ENCODE peak calls at places on chromosome 2, in ten cellular contexts. V is PC-3; Y is endothelial cell; E is islet precursor cell; Z is DMS79; A is HTR-8/SVneo; H is HL-60; J is IMR-90; F is activated naive CD8-positive, alpha-beta T cell treated with anti-CD3 and anti-CD28 coated beads, Interleukin-2, amount 10 ng/mL, durations not matched to agents 7 days and 5 days; I is right cardiac atrium. N is an unnamed sample.

GRCh38 chr2:120958623-120959366 is 223.1 kb downstream of the GLI2 start:
- DNase-seq in I (peak; percentile 33), E (peak; percentile 75), J (no peak), Y (peak; percentile 68), A (no peak), Z (no peak), F (no peak), V (no peak), H (no peak), N (no peak)

GRCh38 chr2:113720167-113720566 is 36.3 kb downstream of the SLC35F5 start:
- DNase-seq in A (peak; percentile 26), E (no peak), F (no peak), J (peak; percentile 20), Y (no peak), H (no peak), I (no peak), V (peak; percentile 66), Z (no peak), N (no peak)

GRCh38 chr2:177195194-177195593 is 17.4 kb upstream of the HNRNPA3 start:
- DNase-seq in A (no peak), F (no peak), Z (peak; percentile 13), V (no peak), I (no peak), E (no peak), H (no peak), J (no peak), Y (no peak), N (no peak)

GRCh38 chr2:142112648-142113278 is 18.1 kb downstream of the LRP1B start:
- DNase-seq in V (peak; percentile 86), Z (no peak), E (peak; percentile 68), J (peak; percentile 48), H (no peak), A (peak; percentile 5), Y (no peak), F (no peak), I (no peak), N (no peak)

GRCh38 chr2:229901819-229902218 is 20.0 kb downstream of the TRIP12 start:
- DNase-seq in V (peak; percentile 84), H (no peak), E (no peak), A (peak; percentile 48), J (peak; percentile 73), F (no peak), I (no peak), Y (no peak), Z (no peak), N (no peak)

GRCh38 chr2:54635554-54636152 is 87.8 kb upstream of the EML6 start:
- DNase-seq in V (no peak), E (no peak), I (no peak), Z (no peak), H (no peak), Y (no peak), J (peak; percentile 46), F (no peak), A (no peak), N (no peak)

GRCh38 chr2:201129044-201129505 is 13.1 kb downstream of the CFLAR start:
- DNase-seq in E (no peak), V (peak; percentile 48), Z (no peak), J (peak; percentile 89), A (no peak), H (peak; percentile 45), F (no peak), I (no peak), Y (no peak), N (no peak)

GRCh38 chr2:69789129-69789528 is 40.3 kb upstream of the GMCL1 start:
- DNase-seq in J (peak; percentile 94), Z (no peak), I (no peak), A (peak; percentile 69), F (no peak), E (peak; percentile 97), H (no peak), V (no peak), Y (no peak), N (no peak)

GRCh38 chr2:111618577-111618930 is 265.4 kb downstream of the ANAPC1 start:
- DNase-seq in J (no peak), I (peak; percentile 68), F (no peak), V (no peak), H (peak; percentile 88), Y (no peak), E (no peak), A (no peak), Z (peak; percentile 41), N (peak; percentile 62)

GRCh38 chr2:2623939-2624338 is 292.9 kb upstream of the MYT1L start:
- DNase-seq in V (no peak), Z (peak; percentile 21), I (no peak), H (no peak), A (no peak), F (no peak), E (no peak), J (no peak), Y (no peak), N (no peak)

GRCh38 chr2:100747551-100747950 is 72.4 kb upstream of the NPAS2 start:
- DNase-seq in V (peak; percentile 18), I (no peak), H (no peak), E (peak; percentile 28), A (no peak), F (no peak), J (peak; percentile 56), Z (no peak), Y (no peak), N (no peak)

GRCh38 chr2:41283079-41283765 is 764.6 kb upstream of the PKDCC start:
- DNase-seq in J (peak; percentile 20), I (no peak), Y (no peak), H (no peak), V (peak; percentile 12), Z (no peak), A (peak; percentile 11), F (no peak), E (peak; percentile 83), N (no peak)

GRCh38 chr2:106596844-106597243 is 109.7 kb downstream of the CD8B2 start:
- DNase-seq in Y (no peak), J (peak; percentile 8), I (no peak), H (no peak), Z (no peak), V (peak; percentile 44), A (no peak), F (no peak), E (no peak), N (no peak)

GRCh38 chr2:25381502-25381901 is 39.8 kb upstream of the DNMT3A start:
- DNase-seq in Z (no peak), Y (no peak), E (no peak), V (no peak), I (no peak), H (no peak), A (no peak), F (peak; percentile 16), J (no peak), N (no peak)

GRCh38 chr2:218658671-218659257 is 659 bp downstream of the ZNF142 start:
- DNase-seq in J (peak; percentile 38), E (peak; percentile 85), Y (peak; percentile 52), I (no peak), V (peak; percentile 76), Z (peak; percentile 44), H (peak; percentile 58), A (peak; percentile 61), F (peak; percentile 63), N (no peak)

N was measured in CD14-positive monocyte.